ENCODE peak calls at places on chromosomes 13 and 19, in four cellular contexts. P, T, H and O are unnamed samples.

GRCh38 chr19:33385956-33386355 is 12.4 kb downstream of the CEBPG start:
- DNase-seq in P (no peak), T (no peak), H (no peak), O (peak; percentile 40)

GRCh38 chr13:39148513-39148961 is 110.3 kb downstream of the NHLRC3 start:
- DNase-seq in P (no peak), T (no peak), H (no peak), O (no peak)

GRCh38 chr13:65460136-65460535 is 1770.0 kb downstream of the PCDH9 start:
- DNase-seq in P (no peak), T (no peak), H (no peak), O (no peak)

GRCh38 chr19:58356236-58356970 is 3.1 kb upstream of the A1BG start:
- DNase-seq in P (peak; percentile 41), T (no peak), H (no peak), O (no peak)

GRCh38 chr19:17305211-17305516 is 508 bp upstream of the MRPL34 start:
- DNase-seq in P (no peak), T (no peak), H (no peak), O (no peak)

GRCh38 chr19:17424743-17425365 is 5.0 kb downstream of the MVB12A start:
- DNase-seq in P (peak; percentile 51), T (no peak), H (peak; percentile 76), O (peak; percentile 42)

GRCh38 chr19:42357290-42357689 is 31.9 kb downstream of the MEGF8 start:
- DNase-seq in P (no peak), T (no peak), H (no peak), O (no peak)

GRCh38 chr19:40253611-40254092 is 27.2 kb upstream of the CCNP start:
- DNase-seq in P (no peak), T (no peak), H (no peak), O (no peak)

GRCh38 chr19:1730157-1730556 is 23.1 kb upstream of the ONECUT3 start:
- DNase-seq in P (no peak), T (no peak), H (no peak), O (no peak)

GRCh38 chr13:105441406-105441805 is 1094.1 kb downstream of the EFNB2 start:
- DNase-seq in P (no peak), T (no peak), H (no peak), O (no peak)

GRCh38 chr13:42334329-42334706 is 62.4 kb downstream of the AKAP11 start:
- DNase-seq in P (no peak), T (no peak), H (no peak), O (no peak)

GRCh38 chr19:46447824-46448223 is 19.1 kb upstream of the PNMA8C start:
- DNase-seq in P (no peak), T (no peak), H (no peak), O (no peak)

GRCh38 chr19:39046037-39046821 is 13.9 kb upstream of the FBXO27 start:
- DNase-seq in P (no peak), T (no peak), H (peak; percentile 69), O (no peak)

GRCh38 chr19:52398091-52398461 is 427 bp downstream of the ZNF528 start:
- DNase-seq in P (peak; percentile 10), T (no peak), H (no peak), O (no peak)

GRCh38 chr19:8607386-8607785 is 3.1 kb downstream of the ADAMTS10 start:
- DNase-seq in P (no peak), T (no peak), H (no peak), O (peak; percentile 71)